ENCODE peak calls at places on chromosomes 7 and 10, in seven cellular contexts. C is head of caudate nucleus, I is GM12865, H is M059J, R is esophagus squamous epithelium, L is NT2/D1, F is prostate gland. T is an unnamed sample.

GRCh38 chr10:100006241-100006886 is 3.4 kb downstream of the DNMBP start:
- DNase-seq in C (no peak), L (no peak), R (no peak), I (peak; percentile 71), F (no peak), H (peak; percentile 98), T (peak; percentile 74)

GRCh38 chr10:79292789-79293746 is 54.2 kb upstream of the PPIF start:
- DNase-seq in R (no peak), L (no peak), H (no peak), C (no peak), I (peak; percentile 32), F (no peak), T (peak; percentile 65)

GRCh38 chr7:28177836-28178235 is 2.8 kb downstream of the JAZF1 start:
- DNase-seq in C (no peak), I (no peak), L (no peak), R (no peak), H (no peak), F (no peak), T (no peak)

GRCh38 chr7:23191022-23191421 is 9.2 kb downstream of the NUP42 start:
- DNase-seq in I (no peak), F (no peak), H (peak; percentile 46), C (no peak), L (no peak), R (no peak), T (no peak)

GRCh38 chr10:31374146-31374696 is 55.2 kb downstream of the ZEB1 start:
- DNase-seq in L (no peak), F (no peak), C (no peak), I (no peak), R (no peak), H (no peak), T (no peak)

GRCh38 chr10:15367296-15367830 is 3.7 kb downstream of the FAM171A1 start:
- DNase-seq in L (no peak), R (no peak), F (no peak), C (no peak), I (no peak), H (no peak), T (no peak)

GRCh38 chr7:4069268-4070095 is 612.6 kb upstream of the FOXK1 start:
- DNase-seq in H (no peak), F (no peak), L (no peak), I (no peak), C (no peak), R (no peak), T (no peak)

GRCh38 chr10:6351540-6351939 is 148.8 kb downstream of the PFKFB3 start:
- DNase-seq in C (no peak), F (no peak), H (peak; percentile 22), L (no peak), I (no peak), R (no peak), T (no peak)

GRCh38 chr7:5421626-5422323 is 1.9 kb downstream of the TNRC18 start:
- DNase-seq in F (peak; percentile 65), H (peak; percentile 85), L (no peak), I (no peak), R (no peak), C (no peak), T (no peak)

GRCh38 chr10:62651341-62651740 is 153.2 kb upstream of the ADO start:
- DNase-seq in C (no peak), I (no peak), L (no peak), F (no peak), R (no peak), H (peak; percentile 80), T (no peak)

GRCh38 chr10:124669824-124670654 is 74.1 kb downstream of the FAM53B start:
- DNase-seq in F (no peak), R (no peak), L (no peak), H (no peak), C (no peak), I (no peak), T (no peak)

GRCh38 chr10:488081-488932 is 201.2 kb downstream of the DIP2C start:
- DNase-seq in R (no peak), L (no peak), C (no peak), H (no peak), F (no peak), I (no peak), T (no peak)

GRCh38 chr7:113321201-113321600 is 202.8 kb upstream of the SMIM30 start:
- DNase-seq in H (peak; percentile 70), L (no peak), R (no peak), C (no peak), I (no peak), F (no peak), T (no peak)

GRCh38 chr7:84529480-84530205 is 335.1 kb upstream of the SEMA3A start:
- DNase-seq in F (no peak), I (no peak), H (peak; percentile 96), L (no peak), R (no peak), C (no peak), T (no peak)

GRCh38 chr7:82572195-82572880 is 128.8 kb upstream of the CACNA2D1 start:
- DNase-seq in I (peak; percentile 84), H (peak; percentile 79), F (peak; percentile 86), R (no peak), L (peak; percentile 86), C (peak; percentile 87), T (peak; percentile 74)

GRCh38 chr7:86844608-86845007 is 200.9 kb downstream of the GRM3 start:
- DNase-seq in R (no peak), I (peak; percentile 14), F (no peak), L (no peak), C (no peak), H (no peak), T (no peak)

GRCh38 chr7:99312316-99313203 is 13.1 kb upstream of the ARPC1A start:
- DNase-seq in F (peak; percentile 66), R (no peak), C (peak; percentile 72), H (peak; percentile 61), I (peak; percentile 74), L (peak; percentile 49), T (peak; percentile 75)

GRCh38 chr7:127726481-127726880 is 74.5 kb downstream of the SND1 start:
- DNase-seq in C (no peak), H (no peak), I (no peak), R (no peak), F (no peak), L (peak; percentile 47), T (no peak)

GRCh38 chr10:2898509-2898860 is 168.9 kb upstream of the PFKP start:
- DNase-seq in H (no peak), R (no peak), C (no peak), F (no peak), I (no peak), L (no peak), T (no peak)

GRCh38 chr7:105661625-105662024 is 80.3 kb upstream of the EFCAB10 start:
- DNase-seq in C (no peak), H (no peak), I (no peak), F (no peak), R (no peak), L (no peak), T (no peak)

GRCh38 chr7:97506728-97507127 is 225.2 kb upstream of the TAC1 start:
- DNase-seq in I (peak; percentile 22), C (no peak), R (no peak), F (no peak), L (no peak), H (no peak), T (no peak)

GRCh38 chr10:110508389-110508788 is 10.7 kb downstream of the DUSP5 start:
- DNase-seq in I (no peak), L (no peak), F (no peak), C (no peak), H (no peak), R (no peak), T (no peak)

GRCh38 chr10:74104996-74105395 is 45.6 kb downstream of the AP3M1 start:
- DNase-seq in F (no peak), L (no peak), C (no peak), H (no peak), R (no peak), I (no peak), T (no peak)

GRCh38 chr10:73060738-73061635 is 35.7 kb downstream of the P4HA1 start:
- DNase-seq in L (peak; percentile 9), R (no peak), I (peak; percentile 39), F (no peak), C (no peak), H (peak; percentile 41), T (peak; percentile 30)

T was measured in GM13977.